ENCODE peak calls at places on chromosomes 6 and 20, in five cellular contexts. W is right cardiac atrium; E is AG04450; X is CD4-positive, CD25-positive, alpha-beta regulatory T cell; N is CD8-positive, alpha-beta memory T cell. Z is an unnamed sample.

GRCh38 chr6:112827793-112828192 is 480.7 kb downstream of the RFPL4B start:
- DNase-seq in X (no peak), W (peak), E (no peak), N (no peak), Z (no peak)

GRCh38 chr20:654427-654770 is 1.4 kb upstream of the SRXN1 start:
- DNase-seq in E (no peak), X (no peak), N (no peak), W (no peak), Z (no peak)

GRCh38 chr6:44010411-44011349 is 116.6 kb downstream of the MRPL14 start:
- DNase-seq in X (no peak), W (no peak), N (no peak), E (peak), Z (no peak)

GRCh38 chr6:32462609-32463008 is 22.9 kb downstream of the HLA-DRA start:
- DNase-seq in X (no peak), E (no peak), N (no peak), W (no peak), Z (no peak)

GRCh38 chr6:42970859-42971612 is 7.9 kb downstream of the PEX6 start:
- DNase-seq in N (no peak), W (no peak), E (no peak), X (no peak), Z (no peak)

GRCh38 chr6:33742837-33743236 is 3.9 kb downstream of the IP6K3 start:
- DNase-seq in E (no peak), X (no peak), N (no peak), W (no peak), Z (no peak)

GRCh38 chr6:73131706-73132105 is 93.6 kb downstream of the KHDC1L start:
- DNase-seq in N (no peak), E (peak), X (no peak), W (no peak), Z (no peak)

GRCh38 chr6:40054602-40055001 is 120.3 kb upstream of the MOCS1 start:
- DNase-seq in E (no peak), W (no peak), N (no peak), X (no peak), Z (no peak)

GRCh38 chr20:54123587-54124180 is 50.1 kb downstream of the CYP24A1 start:
- DNase-seq in W (no peak), N (no peak), X (no peak), E (no peak), Z (no peak)

GRCh38 chr6:131331873-131332759 is 196.8 kb downstream of the AKAP7 start:
- DNase-seq in W (no peak), E (no peak), X (no peak), N (no peak), Z (no peak)

GRCh38 chr6:56345539-56346090 is 98.2 kb upstream of the COL21A1 start:
- DNase-seq in N (no peak), X (no peak), E (no peak), W (no peak), Z (no peak)

GRCh38 chr20:34560141-34560523 is 1.6 kb downstream of the MAP1LC3A start:
- DNase-seq in W (peak), E (no peak), X (no peak), N (no peak), Z (no peak)

GRCh38 chr20:16518068-16518783 is 55.0 kb downstream of the KIF16B start:
- DNase-seq in X (peak), W (peak), N (no peak), E (peak), Z (no peak)

GRCh38 chr6:3566812-3567211 is 110.0 kb upstream of the SLC22A23 start:
- DNase-seq in W (no peak), X (no peak), N (no peak), E (peak), Z (no peak)

GRCh38 chr6:34011298-34011697 is 134.6 kb downstream of the GRM4 start:
- DNase-seq in E (no peak), W (no peak), X (no peak), N (no peak), Z (no peak)

GRCh38 chr6:39706819-39707218 is 18.4 kb downstream of the KIF6 start:
- DNase-seq in E (no peak), W (no peak), N (no peak), X (no peak), Z (no peak)

GRCh38 chr20:62501801-62502495 is 26.2 kb upstream of the GATA5 start:
- DNase-seq in N (peak), W (no peak), X (peak), E (no peak), Z (peak)

GRCh38 chr6:43771858-43772570 is 2.0 kb downstream of the VEGFA start:
- DNase-seq in W (peak), N (peak), E (no peak), X (peak), Z (peak)

GRCh38 chr6:21769405-21769851 is 175.9 kb downstream of the SOX4 start:
- DNase-seq in E (peak), X (no peak), W (no peak), N (no peak), Z (no peak)

GRCh38 chr6:99393698-99394531 is at the start of gene COQ3:
- DNase-seq in N (peak), E (peak), X (peak), W (peak), Z (peak)

GRCh38 chr6:23633986-23634385 is 492.0 kb upstream of the NRSN1 start:
- DNase-seq in N (no peak), W (no peak), E (no peak), X (no peak), Z (no peak)

GRCh38 chr6:137829641-137830083 is 37.4 kb upstream of the TNFAIP3 start:
- DNase-seq in W (no peak), N (no peak), E (no peak), X (no peak), Z (no peak)

GRCh38 chr20:53524589-53525311 is 68.9 kb downstream of the ZNF217 start:
- DNase-seq in N (no peak), E (no peak), X (no peak), W (no peak), Z (no peak)

GRCh38 chr6:129491436-129491835 is 218.5 kb downstream of the ARHGAP18 start:
- DNase-seq in N (no peak), W (no peak), E (no peak), X (no peak), Z (no peak)

GRCh38 chr6:85537055-85537494 is 56.6 kb downstream of the SNX14 start:
- DNase-seq in N (no peak), X (peak), E (no peak), W (no peak), Z (no peak)

GRCh38 chr6:11972806-11973205 is 39.3 kb upstream of the HIVEP1 start:
- DNase-seq in E (no peak), N (no peak), X (no peak), W (no peak), Z (no peak)

GRCh38 chr6:33721529-33721928 is 10.0 kb upstream of the UQCC2 start:
- DNase-seq in E (no peak), N (no peak), W (no peak), X (no peak), Z (no peak)

GRCh38 chr6:44704240-44705150 is 317.0 kb downstream of the CDC5L start:
- DNase-seq in X (no peak), N (no peak), E (no peak), W (no peak), Z (no peak)

GRCh38 chr6:143023695-143024094 is 37.0 kb upstream of the AIG1 start:
- DNase-seq in E (no peak), W (no peak), X (no peak), N (no peak), Z (no peak)

GRCh38 chr6:158518196-158519127 is 41.4 kb upstream of the TMEM181 start:
- DNase-seq in N (peak), W (no peak), X (peak), E (peak), Z (peak)

GRCh38 chr6:3208096-3208774 is 19.2 kb downstream of the TUBB2B start:
- DNase-seq in E (peak), W (peak), N (no peak), X (no peak), Z (no peak)

GRCh38 chr20:50694379-50695143 is 3.2 kb upstream of the RIPOR3 start:
- DNase-seq in N (no peak), E (no peak), W (no peak), X (no peak), Z (no peak)

GRCh38 chr6:13711384-13711725 is 280 bp downstream of the RANBP9 start:
- DNase-seq in N (peak), E (no peak), W (no peak), X (peak), Z (no peak)

DNA sequence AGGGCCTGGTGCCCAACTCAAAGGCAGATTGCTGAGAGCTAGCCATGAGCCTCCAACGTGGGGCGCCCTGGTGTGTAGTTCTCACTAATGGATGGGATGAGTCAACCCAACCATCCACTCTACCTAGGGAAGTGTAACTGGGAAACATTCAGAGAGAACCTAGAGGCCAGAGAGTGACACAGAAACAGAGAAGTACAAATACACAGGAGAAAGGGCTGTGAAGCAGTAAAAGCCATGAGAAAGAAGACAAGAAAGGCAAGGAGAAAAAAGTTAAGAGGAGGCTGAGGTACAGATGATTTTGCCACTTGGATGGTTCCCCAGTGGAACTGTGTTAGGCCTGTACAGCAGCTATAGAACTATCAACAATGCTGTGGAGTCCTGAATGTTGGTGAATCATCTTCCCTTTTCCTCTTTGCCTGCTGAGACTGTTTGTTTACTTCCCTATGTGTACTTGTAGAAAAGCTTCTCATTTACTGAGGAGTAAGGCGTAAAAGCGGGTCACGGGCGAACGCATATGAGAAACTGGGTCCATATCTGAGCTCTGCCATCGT is 39.0 kb downstream of the MAN1A1 start:
- DNase-seq in E (no peak), W (no peak), N (no peak), X (no peak), Z (no peak)
- H3K4me3 ChIP-seq in E (no peak), W (no peak), N (no peak), X (no peak), Z (no peak)

GRCh38 chr20:19600042-19600441 is 158.0 kb upstream of the RIN2 start:
- DNase-seq in E (no peak), N (no peak), W (no peak), X (no peak), Z (no peak)
- H3K27ac ChIP-seq in E (no peak), N (no peak), W (no peak), X (no peak), Z (no peak)

GRCh38 chr20:57397004-57397692 is 6.0 kb downstream of the RBM38 start:
- DNase-seq in E (no peak), W (peak), X (peak), N (no peak), Z (no peak)

GRCh38 chr20:57395111-57395959 is 4.1 kb downstream of the RBM38 start:
- DNase-seq in N (no peak), W (peak), E (peak), X (no peak), Z (peak)

GRCh38 chr20:57397693-57398108 is 6.5 kb downstream of the RBM38 start:
- DNase-seq in X (peak), W (peak), N (peak), E (no peak), Z (peak)

GRCh38 chr20:57396638-57397003 is 5.4 kb downstream of the RBM38 start:
- DNase-seq in W (no peak), E (no peak), N (no peak), X (no peak), Z (no peak)

DNA sequence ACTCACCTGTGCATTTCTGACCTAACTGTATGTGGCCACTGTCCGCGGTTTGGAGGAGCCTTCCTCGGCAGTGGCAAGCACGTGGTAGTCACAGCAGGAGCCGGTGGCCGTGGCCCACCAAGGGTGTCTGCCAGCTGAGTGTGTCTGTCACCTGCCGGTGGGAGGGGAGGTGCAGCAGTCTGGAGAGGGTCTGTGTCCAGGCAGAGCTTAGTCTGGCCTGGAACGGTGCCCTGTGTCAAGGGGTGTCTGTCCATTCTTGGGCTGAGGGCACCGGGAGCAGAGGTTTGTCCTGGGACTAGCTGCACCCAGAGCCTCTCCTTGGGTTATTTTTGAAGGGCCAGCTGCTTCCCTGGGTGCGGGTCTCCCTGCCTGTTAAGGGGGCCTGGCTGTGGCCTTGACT is 5.0 kb downstream of the RBM38 start:
- DNase-seq in N (no peak), E (no peak), X (no peak), W (peak), Z (no peak)
- H3K4me3 ChIP-seq in N (no peak), E (no peak), X (peak), W (no peak), Z (no peak)

DNA sequence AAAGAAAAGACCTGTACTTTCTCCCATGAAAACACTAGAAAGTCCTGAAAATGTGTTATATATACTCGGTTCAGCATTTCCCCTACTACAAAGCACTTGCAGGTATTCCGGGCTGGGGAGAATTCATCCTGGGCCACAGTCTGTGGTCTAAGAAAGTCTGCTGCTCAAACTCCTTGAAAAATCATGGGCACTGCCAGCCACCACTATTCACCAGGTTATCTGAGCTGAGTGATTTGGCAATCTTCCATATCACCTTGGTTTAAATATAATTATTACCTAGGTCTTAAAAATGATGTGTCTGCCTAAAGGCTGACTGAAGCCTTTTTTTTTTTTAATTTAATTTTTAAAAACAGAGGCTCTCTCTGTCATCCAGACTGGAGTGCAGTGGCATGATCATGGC is 11.3 kb downstream of the FKBP5 start:
- DNase-seq in W (no peak), E (no peak), N (no peak), X (no peak), Z (no peak)
- H3K27ac ChIP-seq in W (no peak), E (no peak), N (no peak), X (no peak), Z (no peak)